ENCODE peak calls at places on chromosomes 16 and 17, in five cellular contexts. One of them, this sample, is unnamed.

GRCh38 chr16:56860226-56861020 is 4.6 kb upstream of the SLC12A3 start:
- DNase-seq in stimulated activated CD4-positive, alpha-beta T cell treated with anti-CD3 and anti-CD28 coated beads, Interleukin-2, amount 100 ng/mL, for 24 hours: peak
- DNase-seq in effector CD4-positive, alpha-beta T cell: no peak
- DNase-seq in activated gamma-delta T cell treated with Interleukin-2 at 50 U/mL for 16 hours: no peak
- DNase-seq in naive thymus-derived CD4-positive, alpha-beta T cell: peak
- DNase-seq in this sample: peak

GRCh38 chr17:8480011-8480976 is 44.6 kb downstream of the NDEL1 start:
- DNase-seq in stimulated activated CD4-positive, alpha-beta T cell treated with anti-CD3 and anti-CD28 coated beads, Interleukin-2, amount 100 ng/mL, for 24 hours: no peak
- DNase-seq in naive thymus-derived CD4-positive, alpha-beta T cell: no peak
- DNase-seq in activated gamma-delta T cell treated with Interleukin-2 at 50 U/mL for 16 hours: no peak
- DNase-seq in effector CD4-positive, alpha-beta T cell: no peak
- DNase-seq in this sample: no peak

GRCh38 chr17:47733047-47733413 is at the start of gene TBX21:
- DNase-seq in naive thymus-derived CD4-positive, alpha-beta T cell: peak
- DNase-seq in activated gamma-delta T cell treated with Interleukin-2 at 50 U/mL for 16 hours: peak
- DNase-seq in effector CD4-positive, alpha-beta T cell: peak
- DNase-seq in stimulated activated CD4-positive, alpha-beta T cell treated with anti-CD3 and anti-CD28 coated beads, Interleukin-2, amount 100 ng/mL, for 24 hours: peak
- DNase-seq in this sample: peak

GRCh38 chr16:87391324-87391949 is 699 bp upstream of the MAP1LC3B start:
- DNase-seq in stimulated activated CD4-positive, alpha-beta T cell treated with anti-CD3 and anti-CD28 coated beads, Interleukin-2, amount 100 ng/mL, for 24 hours: peak
- DNase-seq in activated gamma-delta T cell treated with Interleukin-2 at 50 U/mL for 16 hours: no peak
- DNase-seq in naive thymus-derived CD4-positive, alpha-beta T cell: no peak
- DNase-seq in effector CD4-positive, alpha-beta T cell: no peak
- DNase-seq in this sample: peak

GRCh38 chr17:34869636-34870035 is 91.6 kb downstream of the CCT6B start:
- DNase-seq in naive thymus-derived CD4-positive, alpha-beta T cell: no peak
- DNase-seq in effector CD4-positive, alpha-beta T cell: no peak
- DNase-seq in activated gamma-delta T cell treated with Interleukin-2 at 50 U/mL for 16 hours: no peak
- DNase-seq in stimulated activated CD4-positive, alpha-beta T cell treated with anti-CD3 and anti-CD28 coated beads, Interleukin-2, amount 100 ng/mL, for 24 hours: no peak
- DNase-seq in this sample: no peak

GRCh38 chr16:71360378-71360777 is 1.9 kb downstream of the CALB2 start:
- DNase-seq in activated gamma-delta T cell treated with Interleukin-2 at 50 U/mL for 16 hours: no peak
- DNase-seq in naive thymus-derived CD4-positive, alpha-beta T cell: no peak
- DNase-seq in stimulated activated CD4-positive, alpha-beta T cell treated with anti-CD3 and anti-CD28 coated beads, Interleukin-2, amount 100 ng/mL, for 24 hours: no peak
- DNase-seq in effector CD4-positive, alpha-beta T cell: no peak
- DNase-seq in this sample: peak

GRCh38 chr17:36934144-36934758 is 3.0 kb upstream of the LHX1 start:
- DNase-seq in activated gamma-delta T cell treated with Interleukin-2 at 50 U/mL for 16 hours: no peak
- DNase-seq in naive thymus-derived CD4-positive, alpha-beta T cell: no peak
- DNase-seq in effector CD4-positive, alpha-beta T cell: no peak
- DNase-seq in stimulated activated CD4-positive, alpha-beta T cell treated with anti-CD3 and anti-CD28 coated beads, Interleukin-2, amount 100 ng/mL, for 24 hours: no peak
- DNase-seq in this sample: no peak

GRCh38 chr17:57033296-57033695 is 51.8 kb upstream of the AKAP1 start:
- DNase-seq in stimulated activated CD4-positive, alpha-beta T cell treated with anti-CD3 and anti-CD28 coated beads, Interleukin-2, amount 100 ng/mL, for 24 hours: no peak
- DNase-seq in effector CD4-positive, alpha-beta T cell: no peak
- DNase-seq in naive thymus-derived CD4-positive, alpha-beta T cell: no peak
- DNase-seq in activated gamma-delta T cell treated with Interleukin-2 at 50 U/mL for 16 hours: no peak
- DNase-seq in this sample: no peak

GRCh38 chr16:24070851-24071250 is 185.3 kb upstream of the CACNG3 start:
- DNase-seq in stimulated activated CD4-positive, alpha-beta T cell treated with anti-CD3 and anti-CD28 coated beads, Interleukin-2, amount 100 ng/mL, for 24 hours: peak
- DNase-seq in effector CD4-positive, alpha-beta T cell: no peak
- DNase-seq in naive thymus-derived CD4-positive, alpha-beta T cell: peak
- DNase-seq in activated gamma-delta T cell treated with Interleukin-2 at 50 U/mL for 16 hours: no peak
- DNase-seq in this sample: peak

GRCh38 chr17:79597996-79598557 is 12.8 kb downstream of the RBFOX3 start:
- DNase-seq in effector CD4-positive, alpha-beta T cell: no peak
- DNase-seq in stimulated activated CD4-positive, alpha-beta T cell treated with anti-CD3 and anti-CD28 coated beads, Interleukin-2, amount 100 ng/mL, for 24 hours: no peak
- DNase-seq in naive thymus-derived CD4-positive, alpha-beta T cell: no peak
- DNase-seq in activated gamma-delta T cell treated with Interleukin-2 at 50 U/mL for 16 hours: no peak
- DNase-seq in this sample: no peak

GRCh38 chr17:52158450-52159042 is at the start of gene CA10:
- DNase-seq in activated gamma-delta T cell treated with Interleukin-2 at 50 U/mL for 16 hours: no peak
- DNase-seq in stimulated activated CD4-positive, alpha-beta T cell treated with anti-CD3 and anti-CD28 coated beads, Interleukin-2, amount 100 ng/mL, for 24 hours: no peak
- DNase-seq in effector CD4-positive, alpha-beta T cell: no peak
- DNase-seq in naive thymus-derived CD4-positive, alpha-beta T cell: no peak
- DNase-seq in this sample: no peak

GRCh38 chr16:87722590-87723223 is 43.1 kb downstream of the KLHDC4 start:
- DNase-seq in effector CD4-positive, alpha-beta T cell: no peak
- DNase-seq in stimulated activated CD4-positive, alpha-beta T cell treated with anti-CD3 and anti-CD28 coated beads, Interleukin-2, amount 100 ng/mL, for 24 hours: no peak
- DNase-seq in naive thymus-derived CD4-positive, alpha-beta T cell: no peak
- DNase-seq in activated gamma-delta T cell treated with Interleukin-2 at 50 U/mL for 16 hours: no peak
- DNase-seq in this sample: no peak

GRCh38 chr17:37786481-37786880 is 41.6 kb upstream of the HNF1B start:
- DNase-seq in activated gamma-delta T cell treated with Interleukin-2 at 50 U/mL for 16 hours: no peak
- DNase-seq in effector CD4-positive, alpha-beta T cell: no peak
- DNase-seq in naive thymus-derived CD4-positive, alpha-beta T cell: no peak
- DNase-seq in stimulated activated CD4-positive, alpha-beta T cell treated with anti-CD3 and anti-CD28 coated beads, Interleukin-2, amount 100 ng/mL, for 24 hours: no peak
- DNase-seq in this sample: no peak

GRCh38 chr17:40564195-40564882 is 933 bp downstream of the CCR7 start:
- DNase-seq in naive thymus-derived CD4-positive, alpha-beta T cell: no peak
- DNase-seq in stimulated activated CD4-positive, alpha-beta T cell treated with anti-CD3 and anti-CD28 coated beads, Interleukin-2, amount 100 ng/mL, for 24 hours: peak
- DNase-seq in activated gamma-delta T cell treated with Interleukin-2 at 50 U/mL for 16 hours: peak
- DNase-seq in effector CD4-positive, alpha-beta T cell: peak
- DNase-seq in this sample: no peak

GRCh38 chr16:2686912-2687507 is 4.7 kb downstream of the KCTD5 start:
- DNase-seq in stimulated activated CD4-positive, alpha-beta T cell treated with anti-CD3 and anti-CD28 coated beads, Interleukin-2, amount 100 ng/mL, for 24 hours: no peak
- DNase-seq in activated gamma-delta T cell treated with Interleukin-2 at 50 U/mL for 16 hours: no peak
- DNase-seq in effector CD4-positive, alpha-beta T cell: no peak
- DNase-seq in naive thymus-derived CD4-positive, alpha-beta T cell: no peak
- DNase-seq in this sample: no peak

GRCh38 chr17:44197980-44198720 is 1.5 kb downstream of the ATXN7L3 start:
- DNase-seq in effector CD4-positive, alpha-beta T cell: peak
- DNase-seq in naive thymus-derived CD4-positive, alpha-beta T cell: peak
- DNase-seq in stimulated activated CD4-positive, alpha-beta T cell treated with anti-CD3 and anti-CD28 coated beads, Interleukin-2, amount 100 ng/mL, for 24 hours: peak
- DNase-seq in activated gamma-delta T cell treated with Interleukin-2 at 50 U/mL for 16 hours: peak
- DNase-seq in this sample: peak

GRCh38 chr16:82845076-82845475 is 218.3 kb downstream of the CDH13 start:
- DNase-seq in naive thymus-derived CD4-positive, alpha-beta T cell: no peak
- DNase-seq in activated gamma-delta T cell treated with Interleukin-2 at 50 U/mL for 16 hours: no peak
- DNase-seq in stimulated activated CD4-positive, alpha-beta T cell treated with anti-CD3 and anti-CD28 coated beads, Interleukin-2, amount 100 ng/mL, for 24 hours: no peak
- DNase-seq in effector CD4-positive, alpha-beta T cell: no peak
- DNase-seq in this sample: no peak

GRCh38 chr17:10429416-10430045 is 7.8 kb upstream of the MYH8 start:
- DNase-seq in activated gamma-delta T cell treated with Interleukin-2 at 50 U/mL for 16 hours: no peak
- DNase-seq in stimulated activated CD4-positive, alpha-beta T cell treated with anti-CD3 and anti-CD28 coated beads, Interleukin-2, amount 100 ng/mL, for 24 hours: no peak
- DNase-seq in naive thymus-derived CD4-positive, alpha-beta T cell: no peak
- DNase-seq in effector CD4-positive, alpha-beta T cell: no peak
- DNase-seq in this sample: no peak

GRCh38 chr16:12902511-12903324 is 1.3 kb downstream of the SHISA9 start:
- DNase-seq in naive thymus-derived CD4-positive, alpha-beta T cell: no peak
- DNase-seq in stimulated activated CD4-positive, alpha-beta T cell treated with anti-CD3 and anti-CD28 coated beads, Interleukin-2, amount 100 ng/mL, for 24 hours: no peak
- DNase-seq in effector CD4-positive, alpha-beta T cell: no peak
- DNase-seq in activated gamma-delta T cell treated with Interleukin-2 at 50 U/mL for 16 hours: no peak
- DNase-seq in this sample: no peak

GRCh38 chr17:75504347-75505151 is 10.8 kb downstream of the CASKIN2 start:
- DNase-seq in naive thymus-derived CD4-positive, alpha-beta T cell: no peak
- DNase-seq in activated gamma-delta T cell treated with Interleukin-2 at 50 U/mL for 16 hours: peak
- DNase-seq in stimulated activated CD4-positive, alpha-beta T cell treated with anti-CD3 and anti-CD28 coated beads, Interleukin-2, amount 100 ng/mL, for 24 hours: no peak
- DNase-seq in effector CD4-positive, alpha-beta T cell: peak
- DNase-seq in this sample: no peak

GRCh38 chr16:49484454-49484853 is 110.8 kb downstream of the C16orf78 start:
- DNase-seq in effector CD4-positive, alpha-beta T cell: no peak
- DNase-seq in activated gamma-delta T cell treated with Interleukin-2 at 50 U/mL for 16 hours: no peak
- DNase-seq in naive thymus-derived CD4-positive, alpha-beta T cell: no peak
- DNase-seq in stimulated activated CD4-positive, alpha-beta T cell treated with anti-CD3 and anti-CD28 coated beads, Interleukin-2, amount 100 ng/mL, for 24 hours: no peak
- DNase-seq in this sample: no peak

GRCh38 chr17:68085751-68086445 is 50.4 kb downstream of the KPNA2 start:
- DNase-seq in naive thymus-derived CD4-positive, alpha-beta T cell: peak
- DNase-seq in stimulated activated CD4-positive, alpha-beta T cell treated with anti-CD3 and anti-CD28 coated beads, Interleukin-2, amount 100 ng/mL, for 24 hours: no peak
- DNase-seq in effector CD4-positive, alpha-beta T cell: no peak
- DNase-seq in activated gamma-delta T cell treated with Interleukin-2 at 50 U/mL for 16 hours: peak
- DNase-seq in this sample: no peak

GRCh38 chr17:8118769-8119574 is 658 bp upstream of the ALOXE3 start:
- DNase-seq in stimulated activated CD4-positive, alpha-beta T cell treated with anti-CD3 and anti-CD28 coated beads, Interleukin-2, amount 100 ng/mL, for 24 hours: peak
- DNase-seq in effector CD4-positive, alpha-beta T cell: peak
- DNase-seq in activated gamma-delta T cell treated with Interleukin-2 at 50 U/mL for 16 hours: peak
- DNase-seq in naive thymus-derived CD4-positive, alpha-beta T cell: peak
- DNase-seq in this sample: peak

This sample was measured in RPMI7951.